ENCODE peak calls at places on chromosomes 6 and 20, in five cellular contexts. One of them, this sample, is unnamed.

GRCh38 chr6:169950558-169950957 is 199.1 kb downstream of the ERMARD start:
- DNase-seq in KBM-7: peak; percentile 46
- DNase-seq in fibroblast of lung: peak; percentile 6
- DNase-seq in SW 1271: peak; percentile 8
- DNase-seq in neuronal stem cell: no peak
- DNase-seq in this sample: no peak

GRCh38 chr6:118912646-118913045 is 18.7 kb downstream of the ASF1A start:
- DNase-seq in KBM-7: no peak
- DNase-seq in neuronal stem cell: no peak
- DNase-seq in SW 1271: no peak
- DNase-seq in fibroblast of lung: no peak
- DNase-seq in this sample: no peak

GRCh38 chr20:3093861-3094361 is 9.4 kb upstream of the AVP start:
- DNase-seq in SW 1271: no peak
- DNase-seq in fibroblast of lung: no peak
- DNase-seq in neuronal stem cell: no peak
- DNase-seq in KBM-7: peak; percentile 96
- DNase-seq in this sample: no peak

GRCh38 chr20:61510778-61511330 is 258.8 kb downstream of the CDH4 start:
- DNase-seq in KBM-7: no peak
- DNase-seq in SW 1271: no peak
- DNase-seq in fibroblast of lung: no peak
- DNase-seq in neuronal stem cell: no peak
- DNase-seq in this sample: no peak

GRCh38 chr20:16710781-16711180 is 19.0 kb upstream of the SNRPB2 start:
- DNase-seq in KBM-7: no peak
- DNase-seq in neuronal stem cell: no peak
- DNase-seq in fibroblast of lung: no peak
- DNase-seq in SW 1271: no peak
- DNase-seq in this sample: no peak

GRCh38 chr20:6994452-6994851 is 227.0 kb downstream of the BMP2 start:
- DNase-seq in KBM-7: no peak
- DNase-seq in SW 1271: no peak
- DNase-seq in neuronal stem cell: no peak
- DNase-seq in fibroblast of lung: peak; percentile 50
- DNase-seq in this sample: peak; percentile 13

GRCh38 chr6:73233048-73233447 is 7.8 kb upstream of the KHDC1L start:
- DNase-seq in neuronal stem cell: no peak
- DNase-seq in KBM-7: no peak
- DNase-seq in SW 1271: no peak
- DNase-seq in fibroblast of lung: no peak
- DNase-seq in this sample: no peak

GRCh38 chr6:72857791-72858190 is 235.9 kb downstream of the KCNQ5 start:
- DNase-seq in SW 1271: no peak
- DNase-seq in neuronal stem cell: no peak
- DNase-seq in fibroblast of lung: peak; percentile 42
- DNase-seq in KBM-7: no peak
- DNase-seq in this sample: peak; percentile 17

GRCh38 chr6:30100585-30101422 is 12.1 kb downstream of the TRIM31 start:
- DNase-seq in neuronal stem cell: no peak
- DNase-seq in KBM-7: peak; percentile 54
- DNase-seq in SW 1271: no peak
- DNase-seq in fibroblast of lung: no peak
- DNase-seq in this sample: no peak

GRCh38 chr6:19736066-19736465 is 101.1 kb upstream of the ID4 start:
- DNase-seq in fibroblast of lung: peak; percentile 17
- DNase-seq in KBM-7: no peak
- DNase-seq in SW 1271: no peak
- DNase-seq in neuronal stem cell: no peak
- DNase-seq in this sample: no peak

GRCh38 chr20:8678098-8678776 is 390.6 kb upstream of the PLCB4 start:
- DNase-seq in SW 1271: no peak
- DNase-seq in neuronal stem cell: no peak
- DNase-seq in KBM-7: no peak
- DNase-seq in fibroblast of lung: no peak
- DNase-seq in this sample: no peak

This sample was measured in mesenchymal stem cell.